ENCODE peak calls at places on chromosome 16, in four cellular contexts. L is WTC11, F is K562, K is H1. Y is an unnamed sample.
A peak's percentile ranks its signal among the peaks of the same experiment; 100 is the strongest.

GRCh38 chr16:23650674-23651073 is 9.4 kb downstream of the DCTN5 start:
- DNase-seq in F (no peak), K (no peak), L (no peak), Y (no peak)

GRCh38 chr16:49369638-49370219 is 3.9 kb upstream of the C16orf78 start:
- DNase-seq in K (peak; percentile 80), F (no peak), L (no peak), Y (no peak)

GRCh38 chr16:22191966-22192260 is 14.2 kb upstream of the EEF2K start:
- DNase-seq in F (no peak), L (no peak), K (no peak), Y (no peak)

GRCh38 chr16:49499018-49499785 is 125.6 kb downstream of the C16orf78 start:
- DNase-seq in F (no peak), K (no peak), L (no peak), Y (no peak)

GRCh38 chr16:47732122-47732805 is 271.1 kb downstream of the PHKB start:
- DNase-seq in K (peak; percentile 13), L (no peak), F (no peak), Y (no peak)

GRCh38 chr16:1054660-1055556 is 17.6 kb upstream of the SSTR5 start:
- DNase-seq in F (peak; percentile 68), L (peak; percentile 88), K (no peak), Y (peak; percentile 91)

GRCh38 chr16:75789237-75789636 is 62.9 kb upstream of the CPHXL start:
- DNase-seq in F (peak; percentile 42), K (no peak), L (no peak), Y (peak; percentile 58)

GRCh38 chr16:16861546-16861945 is 482.6 kb downstream of the NPIPA7 start:
- DNase-seq in L (peak; percentile 60), K (no peak), F (peak; percentile 42), Y (peak; percentile 71)

GRCh38 chr16:50631985-50632576 is 49.0 kb downstream of the SNX20 start:
- DNase-seq in K (no peak), L (no peak), F (no peak), Y (no peak)

GRCh38 chr16:78770353-78771091 is 671.1 kb downstream of the WWOX start:
- DNase-seq in F (peak; percentile 97), L (peak; percentile 92), K (peak; percentile 77), Y (peak; percentile 81)

GRCh38 chr16:49457196-49457595 is 83.6 kb downstream of the C16orf78 start:
- DNase-seq in L (no peak), K (no peak), F (no peak), Y (no peak)

GRCh38 chr16:74601131-74601871 is 5.6 kb downstream of the GLG1 start:
- DNase-seq in F (no peak), K (no peak), L (no peak), Y (peak; percentile 30)

GRCh38 chr16:78200023-78200389 is 100.6 kb downstream of the WWOX start:
- DNase-seq in L (no peak), F (no peak), K (no peak), Y (no peak)

GRCh38 chr16:58501242-58502131 is 1.5 kb downstream of the NDRG4 start:
- DNase-seq in L (peak; percentile 88), F (peak; percentile 89), K (no peak), Y (peak; percentile 90)

GRCh38 chr16:4529085-4530060 is 9.2 kb downstream of the CDIP1 start:
- DNase-seq in K (peak; percentile 91), L (peak; percentile 71), F (no peak), Y (no peak)

GRCh38 chr16:3878610-3879009 is 1.9 kb downstream of the CREBBP start:
- DNase-seq in L (no peak), F (no peak), K (no peak), Y (no peak)

GRCh38 chr16:3890091-3890490 is 9.6 kb upstream of the CREBBP start:
- DNase-seq in F (no peak), K (no peak), L (no peak), Y (no peak)

GRCh38 chr16:47470211-47470610 is 9.1 kb downstream of the PHKB start:
- DNase-seq in F (no peak), L (no peak), K (no peak), Y (no peak)

GRCh38 chr16:79758615-79759346 is 158.2 kb upstream of the MAF start:
- DNase-seq in L (no peak), K (no peak), F (no peak), Y (no peak)

GRCh38 chr16:78310990-78311561 is 211.6 kb downstream of the WWOX start:
- DNase-seq in K (no peak), L (peak; percentile 20), F (no peak), Y (peak; percentile 14)

GRCh38 chr16:87363771-87364476 is 19.7 kb downstream of the FBXO31 start:
- DNase-seq in F (no peak), L (no peak), K (no peak), Y (peak; percentile 83)

GRCh38 chr16:4361033-4361943 is 10.2 kb upstream of the PAM16 start:
- DNase-seq in F (no peak), K (no peak), L (no peak), Y (no peak)

GRCh38 chr16:75288596-75289120 is 37.2 kb upstream of the BCAR1 start:
- DNase-seq in K (no peak), L (no peak), F (no peak), Y (no peak)

GRCh38 chr16:35598696-35599332 is 2139.4 kb downstream of the TP53TG3F start:
- DNase-seq in F (no peak), K (no peak), L (no peak), Y (no peak)

GRCh38 chr16:29864205-29864604 is 1.2 kb upstream of the CDIPT start:
- DNase-seq in L (no peak), K (no peak), F (no peak), Y (no peak)

DNA sequence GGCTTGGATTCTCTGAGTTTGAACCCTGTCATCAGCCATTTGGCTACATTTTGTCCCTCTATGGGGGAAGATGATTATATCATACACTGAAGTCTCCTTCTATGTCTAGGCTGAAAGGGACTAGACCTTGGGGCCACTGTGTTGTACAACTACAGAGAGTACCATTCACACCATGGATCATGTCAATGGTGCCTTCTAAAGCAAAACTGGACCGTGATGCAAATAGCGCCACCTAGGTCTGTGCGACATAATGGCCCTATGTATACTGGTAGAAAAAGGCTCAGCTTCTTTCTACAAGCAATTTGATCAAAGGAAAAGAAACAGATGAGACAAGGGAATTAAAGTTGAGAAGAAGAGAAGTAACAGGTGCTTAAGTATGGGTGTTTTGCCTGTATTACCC is 100.7 kb downstream of the LYRM1 start:
- DNase-seq in K (no peak), F (peak; percentile 39), L (peak; percentile 64), Y (peak; percentile 26)
- TF ChIP-seq TEAD4 in K (no peak), F (no peak), L (no peak), Y (no peak)

GRCh38 chr16:81180578-81180977 is 57.9 kb upstream of the BCO1 start:
- DNase-seq in K (no peak), L (no peak), F (no peak), Y (no peak)
- TF ChIP-seq TEAD4 in K (no peak), L (no peak), F (no peak), Y (no peak)

GRCh38 chr16:84643180-84643583 is 5.1 kb upstream of the KLHL36 start:
- DNase-seq in K (no peak), L (no peak), F (no peak), Y (no peak)
- TF ChIP-seq TEAD4 in K (no peak), L (no peak), F (no peak), Y (peak; percentile 53)

GRCh38 chr16:9446471-9447194 is 355.2 kb downstream of the HAPSTR1 start:
- DNase-seq in F (no peak), L (no peak), K (no peak), Y (no peak)

GRCh38 chr16:9443864-9444263 is 352.4 kb downstream of the HAPSTR1 start:
- DNase-seq in F (no peak), K (no peak), L (no peak), Y (no peak)

GRCh38 chr16:9447195-9447551 is 355.7 kb downstream of the HAPSTR1 start:
- DNase-seq in F (no peak), L (no peak), K (no peak), Y (no peak)

GRCh38 chr16:9449597-9449996 is 358.2 kb downstream of the HAPSTR1 start:
- DNase-seq in L (no peak), K (no peak), F (no peak), Y (no peak)

GRCh38 chr16:9447699-9448098 is 356.3 kb downstream of the HAPSTR1 start:
- DNase-seq in K (no peak), L (no peak), F (no peak), Y (no peak)
- TF ChIP-seq TEAD4 in K (no peak), L (no peak), F (no peak), Y (no peak)

DNA sequence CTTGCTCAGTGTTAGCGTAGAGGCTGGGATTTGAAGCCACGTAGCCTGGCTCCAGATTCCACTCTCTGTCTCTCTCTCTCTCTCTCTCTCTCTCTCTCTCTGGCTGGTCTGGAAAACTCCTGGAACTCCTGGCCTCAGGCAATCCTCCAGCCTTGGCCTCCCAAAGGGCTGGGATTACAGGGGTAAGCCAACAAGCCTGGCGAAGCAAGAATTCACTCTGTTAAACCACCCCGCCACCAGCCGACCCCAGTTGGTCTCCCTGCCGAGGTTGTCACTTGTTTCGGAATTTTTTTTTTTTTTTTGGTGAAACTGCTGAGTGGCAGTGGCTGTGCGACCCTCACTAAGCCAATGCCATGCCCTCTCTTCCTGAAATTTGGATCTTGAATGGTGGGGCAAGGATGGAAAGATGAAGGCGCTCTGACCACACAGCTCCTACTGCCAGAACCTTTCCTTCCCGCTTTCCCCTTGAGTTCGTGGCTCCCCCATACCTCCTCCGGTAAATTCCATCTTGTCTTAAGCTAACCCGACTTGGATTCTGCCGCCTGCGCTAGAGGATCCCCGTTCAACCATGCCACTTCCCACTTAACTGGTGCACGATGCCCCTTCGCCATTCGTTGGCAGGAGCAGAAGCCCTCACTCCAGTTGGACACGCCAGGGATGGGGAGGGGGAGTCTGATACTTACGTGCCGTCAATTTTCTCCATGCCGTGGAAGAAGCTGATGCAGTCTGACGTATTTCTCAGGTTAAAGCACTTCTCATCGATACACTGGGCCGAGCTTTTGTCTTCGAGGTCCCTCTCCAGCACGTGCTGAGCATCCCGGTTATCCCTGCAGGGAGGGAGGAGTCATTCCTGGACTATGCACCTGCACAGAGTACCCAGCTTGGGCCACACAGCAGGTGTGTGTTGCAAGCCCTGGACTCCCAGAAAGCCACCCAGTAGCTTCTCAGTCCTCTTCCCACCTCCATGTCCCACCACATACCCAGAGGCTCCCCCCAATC is 13.1 kb downstream of the TEKT5 start:
- DNase-seq in L (no peak), K (no peak), F (no peak), Y (no peak)
- TF ChIP-seq TEAD4 in L (no peak), K (no peak), F (no peak), Y (no peak)

DNA sequence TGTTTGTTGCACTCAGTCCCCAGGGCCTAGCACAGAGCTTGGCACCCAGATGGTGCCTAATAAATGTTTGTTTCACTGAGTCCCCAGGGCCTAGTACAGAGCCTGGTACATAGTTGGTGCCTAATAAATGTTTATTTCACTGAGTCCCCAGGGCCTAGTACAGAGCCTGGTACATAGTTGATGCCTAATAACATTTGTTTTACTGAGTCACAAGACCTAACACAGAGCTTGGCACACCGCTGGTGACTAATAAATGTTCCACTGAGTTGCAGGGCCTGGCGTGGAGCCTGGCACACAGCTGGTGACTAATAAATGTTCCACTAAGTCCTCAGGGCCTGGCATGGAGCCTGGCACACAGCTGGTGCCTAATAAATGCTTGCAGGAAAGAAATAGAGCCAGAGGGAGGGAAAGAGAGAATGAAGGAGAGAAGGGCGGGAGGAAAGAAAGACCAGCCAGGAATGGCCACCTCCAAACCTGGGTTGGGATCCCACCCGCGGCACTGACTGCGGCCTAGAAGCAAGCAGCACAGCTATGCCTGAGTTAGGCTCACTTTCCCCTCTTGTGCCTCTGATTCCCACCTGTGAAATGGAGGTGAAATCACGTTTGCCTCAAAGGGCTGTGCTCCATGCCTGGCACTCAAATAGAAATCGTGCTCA is 7.5 kb downstream of the SLC5A11 start:
- DNase-seq in K (no peak), L (no peak), F (no peak), Y (no peak)
- TF ChIP-seq TEAD4 in K (no peak), L (no peak), F (no peak), Y (no peak)

Y was measured in SK-N-SH.